ENCODE peak calls at places on chromosomes 13 and 19, in five cellular contexts. G is A549, V is epithelial cell of esophagus, N is WTC11, I is uterus. A is an unnamed sample.

GRCh38 chr13:50668044-50668443 is 175.4 kb downstream of the DLEU7 start:
- DNase-seq in N (no peak), V (no peak), I (no peak), G (no peak), A (no peak)

GRCh38 chr19:46745521-46746280 is at the start of gene FKRP:
- DNase-seq in I (peak), G (peak), V (no peak), N (peak), A (no peak)

GRCh38 chr13:20461481-20461859 is 64.2 kb downstream of the CRYL1 start:
- DNase-seq in N (no peak), I (no peak), V (peak), G (no peak), A (no peak)

GRCh38 chr19:46023311-46023779 is 492 bp upstream of the PGLYRP1 start:
- DNase-seq in N (no peak), G (no peak), I (no peak), V (no peak), A (no peak)

GRCh38 chr13:111656439-111656838 is 336.0 kb downstream of the TEX29 start:
- DNase-seq in I (no peak), N (no peak), G (no peak), V (no peak), A (peak)

GRCh38 chr19:7522923-7523667 is 671 bp downstream of the MCOLN1 start:
- DNase-seq in V (peak), N (no peak), I (no peak), G (no peak), A (no peak)

GRCh38 chr13:31898383-31899071 is 133.0 kb upstream of the FRY start:
- DNase-seq in I (no peak), V (no peak), N (no peak), G (no peak), A (no peak)

GRCh38 chr19:56141416-56141992 is 417 bp downstream of the ZNF444 start:
- DNase-seq in N (no peak), G (no peak), V (no peak), I (no peak), A (no peak)

GRCh38 chr13:75372517-75372916 is 109.5 kb downstream of the TBC1D4 start:
- DNase-seq in V (peak), N (no peak), I (no peak), G (peak), A (no peak)

GRCh38 chr13:79398915-79399314 is 7.1 kb downstream of the RBM26 start:
- DNase-seq in I (no peak), V (peak), G (no peak), N (no peak), A (no peak)

GRCh38 chr13:20658451-20658850 is 45.0 kb upstream of the IL17D start:
- DNase-seq in V (no peak), G (no peak), I (no peak), N (no peak), A (no peak)

GRCh38 chr19:31943305-31943704 is 402.1 kb upstream of the ZNF507 start:
- DNase-seq in N (peak), V (no peak), I (no peak), G (no peak), A (no peak)
- TF ChIP-seq CTCF in N (no peak), V (no peak), I (no peak), G (no peak), A (peak)

GRCh38 chr19:1223018-1223855 is 14.6 kb downstream of the CBARP start:
- DNase-seq in N (peak), V (peak), G (no peak), I (no peak), A (no peak)
- TF ChIP-seq CTCF in N (no peak), V (peak), G (peak), I (peak), A (peak)

GRCh38 chr13:36450534-36450933 is 18.2 kb downstream of the CCNA1 start:
- DNase-seq in G (no peak), N (no peak), I (no peak), V (no peak), A (no peak)

GRCh38 chr13:36454121-36454520 is 21.8 kb downstream of the CCNA1 start:
- DNase-seq in N (no peak), G (no peak), V (peak), I (no peak), A (no peak)

GRCh38 chr13:36454962-36455361 is 22.7 kb downstream of the CCNA1 start:
- DNase-seq in N (no peak), G (no peak), V (no peak), I (no peak), A (no peak)

GRCh38 chr13:36456577-36456976 is 24.3 kb downstream of the CCNA1 start:
- DNase-seq in I (no peak), V (peak), N (no peak), G (no peak), A (no peak)

GRCh38 chr13:36453518-36453917 is 21.2 kb downstream of the CCNA1 start:
- DNase-seq in V (peak), G (no peak), N (no peak), I (no peak), A (no peak)
- TF ChIP-seq CTCF in V (peak), G (no peak), N (no peak), I (peak), A (peak)

DNA sequence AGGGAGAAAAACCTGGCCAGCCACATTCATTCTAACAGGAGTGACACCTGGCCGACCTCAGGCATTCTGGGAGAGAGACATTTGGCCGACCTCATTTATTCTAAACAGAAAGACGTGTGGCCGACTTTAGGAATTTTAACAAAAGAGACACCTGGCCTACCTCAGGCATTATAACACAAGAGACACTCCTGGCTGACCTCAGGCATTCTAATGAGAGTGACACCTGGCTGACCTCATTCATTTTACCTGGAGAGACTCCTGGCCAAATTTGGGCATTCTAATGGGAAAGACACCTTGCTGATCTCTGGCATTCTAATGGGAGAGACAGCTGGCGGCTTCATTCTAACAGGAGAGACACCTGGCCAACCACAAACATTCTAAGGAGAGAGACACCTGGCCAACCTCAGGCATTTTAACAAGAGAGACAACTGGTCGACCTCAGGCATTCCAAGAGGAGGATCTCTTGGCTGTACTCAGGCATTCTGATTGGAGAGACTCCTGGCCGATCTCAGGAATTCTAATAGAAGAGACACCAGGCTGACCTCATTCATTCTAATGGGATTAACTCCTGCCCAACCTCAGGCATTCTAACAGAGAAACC is 1353.9 kb downstream of the UQCRFS1 start:
- DNase-seq in G (no peak), N (no peak), V (no peak), I (no peak), A (no peak)
- TF ChIP-seq CTCF in G (no peak), N (no peak), V (no peak), I (no peak), A (no peak)

DNA sequence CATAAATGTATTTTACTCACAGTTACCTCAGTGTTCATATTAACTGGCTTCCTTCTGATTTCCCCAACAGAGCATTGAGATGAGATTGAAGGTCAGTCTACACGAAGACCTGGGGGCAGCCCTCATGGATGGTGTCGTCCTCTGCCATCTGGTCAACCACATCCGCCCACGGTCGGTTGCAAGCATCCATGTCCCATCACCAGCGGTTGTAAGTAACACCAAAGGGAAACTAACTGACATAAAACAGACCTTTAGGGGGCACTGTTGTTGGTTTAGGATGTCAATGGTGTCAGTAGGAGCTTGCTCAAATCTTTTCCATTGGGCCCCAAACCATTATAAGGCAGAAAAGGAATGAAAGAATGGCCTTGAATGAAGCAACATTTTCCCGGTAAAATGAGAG is 68.2 kb downstream of the ESD start:
- DNase-seq in N (no peak), G (peak), V (peak), I (no peak), A (no peak)
- TF ChIP-seq CTCF in N (peak), G (no peak), V (no peak), I (no peak), A (peak)

GRCh38 chr13:93172109-93172508 is 54.5 kb upstream of the GPC6 start:
- DNase-seq in I (no peak), V (no peak), G (no peak), N (peak), A (no peak)
- TF ChIP-seq CTCF in I (no peak), V (no peak), G (no peak), N (peak), A (peak)